ENCODE peak calls at places on chromosomes 13 and 19, in four cellular contexts. K is GM12878, C is HepG2, N is K562. V is an unnamed sample.

GRCh38 chr13:112821340-112822055 is 131.7 kb downstream of the ATP11A start:
- DNase-seq in N (no peak), K (no peak), C (no peak), V (peak)

GRCh38 chr19:3785464-3785937 is 680 bp downstream of the MATK start:
- DNase-seq in N (peak), K (no peak), C (no peak), V (no peak)

GRCh38 chr13:48009298-48009697 is 8.2 kb upstream of the SUCLA2 start:
- DNase-seq in N (no peak), C (peak), K (no peak), V (no peak)

GRCh38 chr19:36805364-36805763 is 32.8 kb upstream of the ZNF850 start:
- DNase-seq in K (no peak), C (no peak), N (no peak), V (no peak)

GRCh38 chr13:76848596-76848995 is 37.6 kb downstream of the KCTD12 start:
- DNase-seq in C (no peak), N (no peak), K (no peak), V (no peak)

GRCh38 chr19:51342631-51343569 is 961 bp upstream of the VSIG10L start:
- DNase-seq in K (no peak), N (no peak), C (no peak), V (no peak)

GRCh38 chr19:7869453-7869909 is 4.7 kb downstream of the PRR36 start:
- DNase-seq in C (peak), N (peak), K (no peak), V (peak)

GRCh38 chr13:41007359-41008118 is 11.6 kb downstream of the ELF1 start:
- DNase-seq in C (peak), N (no peak), K (no peak), V (no peak)

GRCh38 chr13:102400619-102401125 is 1.2 kb downstream of the FGF14 start:
- DNase-seq in K (no peak), C (no peak), N (no peak), V (peak)

GRCh38 chr19:50489461-50490011 is 12.9 kb upstream of the GARIN5A start:
- DNase-seq in K (no peak), C (no peak), N (no peak), V (no peak)

GRCh38 chr13:24141333-24141910 is 19.1 kb upstream of the SPATA13 start:
- DNase-seq in N (no peak), C (no peak), K (no peak), V (no peak)

GRCh38 chr19:29855771-29856510 is 44.1 kb downstream of the CCNE1 start:
- DNase-seq in C (no peak), N (no peak), K (no peak), V (no peak)

GRCh38 chr19:1455336-1456120 is 5.6 kb downstream of the APC2 start:
- DNase-seq in N (peak), C (peak), K (no peak), V (peak)

GRCh38 chr13:36973009-36973408 is 26.1 kb downstream of the ALG5 start:
- DNase-seq in K (no peak), C (no peak), N (no peak), V (no peak)

GRCh38 chr13:20174656-20175405 is 14.0 kb upstream of the GJA3 start:
- DNase-seq in K (peak), C (peak), N (peak), V (no peak)

GRCh38 chr19:18650468-18651001 is 13.7 kb downstream of the KLHL26 start:
- DNase-seq in C (no peak), K (no peak), N (peak), V (no peak)

GRCh38 chr13:22801402-22802003 is 379.3 kb upstream of the SGCG start:
- DNase-seq in C (peak), K (no peak), N (no peak), V (no peak)

GRCh38 chr19:8494158-8494557 is 8.3 kb downstream of the PRAM1 start:
- DNase-seq in K (no peak), N (no peak), C (no peak), V (no peak)

GRCh38 chr13:98751397-98752110 is 918 bp downstream of the SLC15A1 start:
- DNase-seq in K (no peak), C (no peak), N (no peak), V (peak)

GRCh38 chr19:13693933-13694332 is 70.4 kb upstream of the MRI1 start:
- DNase-seq in C (no peak), K (no peak), N (no peak), V (no peak)

GRCh38 chr19:53467138-53467502 is 413 bp upstream of the ZNF813 start:
- DNase-seq in N (peak), C (no peak), K (no peak), V (peak)

GRCh38 chr13:31201341-31202024 is 1.7 kb downstream of the B3GLCT start:
- DNase-seq in C (no peak), K (no peak), N (no peak), V (no peak)

GRCh38 chr19:29367701-29368306 is 154.9 kb upstream of the UQCRFS1 start:
- DNase-seq in N (no peak), C (no peak), K (no peak), V (no peak)

GRCh38 chr19:46721269-46722003 is 4.5 kb upstream of the PRKD2 start:
- DNase-seq in C (peak), N (peak), K (no peak), V (peak)

DNA sequence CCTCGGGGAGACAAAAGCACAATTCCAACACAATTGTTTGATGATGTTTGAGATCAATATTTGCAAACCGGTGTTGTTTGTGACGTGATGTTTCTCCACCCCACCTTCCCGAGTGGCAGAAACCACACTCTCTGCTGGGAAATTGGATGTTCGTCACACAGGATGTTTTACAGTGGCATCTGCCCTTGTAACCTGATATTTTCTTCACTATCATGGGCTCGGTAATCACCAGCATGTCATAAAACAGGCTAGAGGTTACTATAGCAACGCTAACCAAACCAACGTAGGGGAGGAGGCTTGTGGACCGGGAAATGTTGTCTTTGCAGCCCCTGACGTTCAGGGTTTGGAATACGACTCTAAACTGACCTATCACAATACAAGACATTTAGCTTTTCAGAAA is 454.5 kb downstream of the IRS2 start:
- DNase-seq in K (no peak), N (no peak), C (no peak), V (no peak)
- TF ChIP-seq CBFB in K (no peak), N (no peak), C (no peak), V (no peak)

GRCh38 chr13:110855363-110855762 is 59.5 kb downstream of the ANKRD10 start:
- DNase-seq in N (no peak), C (no peak), K (no peak), V (no peak)

GRCh38 chr13:110856941-110857835 is 57.7 kb downstream of the ANKRD10 start:
- DNase-seq in N (no peak), C (no peak), K (no peak), V (no peak)

GRCh38 chr13:110853235-110853721 is 61.6 kb downstream of the ANKRD10 start:
- DNase-seq in K (no peak), N (no peak), C (no peak), V (no peak)

GRCh38 chr13:110850840-110851239 is 64.0 kb downstream of the ANKRD10 start:
- DNase-seq in K (no peak), C (no peak), N (no peak), V (no peak)

GRCh38 chr13:110854866-110855265 is 60.0 kb downstream of the ANKRD10 start:
- DNase-seq in K (no peak), C (no peak), N (no peak), V (no peak)
- TF ChIP-seq CBFB in K (no peak), C (no peak), N (no peak), V (no peak)

DNA sequence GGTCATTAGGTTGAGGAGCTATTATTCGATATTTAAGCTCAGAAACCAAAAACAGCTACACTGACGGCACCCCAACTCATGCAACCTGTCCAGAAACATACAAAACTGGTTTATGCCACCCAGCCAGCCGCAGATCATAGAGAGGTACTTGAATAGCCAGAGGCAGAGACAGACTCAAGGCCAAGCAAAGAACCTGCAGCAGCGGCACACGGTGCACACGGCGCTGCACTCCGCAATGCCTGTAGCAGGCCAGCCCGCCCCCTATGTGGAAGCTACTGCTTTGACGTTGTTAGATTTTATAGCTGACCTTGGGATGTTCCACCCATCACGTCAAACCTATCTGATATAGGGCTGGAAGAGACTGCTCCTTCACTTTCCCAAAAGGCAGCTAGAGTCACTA is 11.9 kb upstream of the DHRS12 start:
- DNase-seq in K (no peak), N (no peak), C (no peak), V (no peak)
- TF ChIP-seq CBFB in K (no peak), N (no peak), C (no peak), V (no peak)

GRCh38 chr13:79869326-79869725 is 388.4 kb downstream of the NDFIP2 start:
- DNase-seq in C (peak), K (no peak), N (no peak), V (no peak)
- TF ChIP-seq CBFB in C (no peak), K (no peak), N (no peak), V (no peak)

GRCh38 chr13:25905411-25906010 is 146.3 kb downstream of the SHISA2 start:
- DNase-seq in C (no peak), K (no peak), N (no peak), V (no peak)

GRCh38 chr13:25899952-25900351 is 151.9 kb downstream of the SHISA2 start:
- DNase-seq in K (no peak), C (no peak), N (no peak), V (no peak)

GRCh38 chr13:25901460-25902376 is 150.1 kb downstream of the SHISA2 start:
- DNase-seq in N (no peak), K (peak), C (peak), V (no peak)

GRCh38 chr13:25904830-25905229 is 147.0 kb downstream of the SHISA2 start:
- DNase-seq in N (no peak), C (no peak), K (no peak), V (no peak)

GRCh38 chr13:25902946-25903345 is 148.9 kb downstream of the SHISA2 start:
- DNase-seq in K (peak), C (no peak), N (no peak), V (no peak)
- TF ChIP-seq CBFB in K (no peak), C (no peak), N (no peak), V (no peak)

GRCh38 chr19:38057954-38058690 is 151.1 kb downstream of the SIPA1L3 start:
- DNase-seq in C (peak), K (no peak), N (no peak), V (no peak)

GRCh38 chr19:38056646-38057045 is 149.6 kb downstream of the SIPA1L3 start:
- DNase-seq in K (no peak), C (no peak), N (no peak), V (no peak)

GRCh38 chr19:38059897-38060296 is 152.9 kb downstream of the SIPA1L3 start:
- DNase-seq in N (no peak), C (no peak), K (no peak), V (no peak)

GRCh38 chr19:38055040-38055439 is 148.0 kb downstream of the SIPA1L3 start:
- DNase-seq in C (no peak), K (no peak), N (no peak), V (no peak)

GRCh38 chr19:38055655-38056521 is 148.9 kb downstream of the SIPA1L3 start:
- DNase-seq in K (no peak), C (no peak), N (no peak), V (no peak)
- TF ChIP-seq CBFB in K (no peak), C (no peak), N (no peak), V (no peak)

GRCh38 chr19:49165865-49166301 is 8.3 kb downstream of the TRPM4 start:
- DNase-seq in C (no peak), K (no peak), N (no peak), V (peak)

GRCh38 chr19:49168421-49168820 is 10.8 kb downstream of the TRPM4 start:
- DNase-seq in K (no peak), C (no peak), N (peak), V (no peak)

GRCh38 chr19:49161987-49162386 is 4.4 kb downstream of the TRPM4 start:
- DNase-seq in N (no peak), K (no peak), C (no peak), V (no peak)

GRCh38 chr19:49167857-49168409 is 10.3 kb downstream of the TRPM4 start:
- DNase-seq in N (no peak), C (no peak), K (no peak), V (no peak)

GRCh38 chr19:49165111-49165750 is 7.6 kb downstream of the TRPM4 start:
- DNase-seq in K (no peak), N (no peak), C (no peak), V (no peak)
- TF ChIP-seq CBFB in K (no peak), N (no peak), C (no peak), V (no peak)

DNA sequence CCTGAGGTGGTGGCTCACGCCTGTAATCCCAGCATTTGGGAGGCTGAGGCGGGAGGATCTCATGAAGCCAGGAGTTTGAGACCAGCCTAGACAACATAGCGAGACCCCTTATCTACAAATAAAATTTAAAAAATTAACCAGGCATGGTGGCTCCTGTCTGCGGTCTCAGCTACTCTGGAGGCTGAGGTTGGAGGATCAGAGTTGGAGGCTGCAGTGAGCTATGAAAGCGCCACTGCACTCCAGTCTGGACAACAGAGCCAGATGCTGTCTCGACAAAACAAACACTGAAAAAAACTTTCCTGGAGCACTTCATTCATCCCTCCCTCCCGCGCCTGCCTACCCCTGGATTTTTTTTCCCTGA is 665 bp upstream of the ATG4D start:
- DNase-seq in K (no peak), N (no peak), C (no peak), V (no peak)
- TF ChIP-seq CBFB in K (no peak), N (no peak), C (no peak), V (no peak)

GRCh38 chr13:35343417-35343816 is 133.1 kb downstream of the MAB21L1 start:
- DNase-seq in C (no peak), K (no peak), N (no peak), V (no peak)
- TF ChIP-seq CBFB in C (no peak), K (no peak), N (no peak), V (no peak)

V was measured in WTC11.